ENCODE peak calls at places on chromosomes 3 and 15, in five cellular contexts. One of them, this sample, is unnamed.

GRCh38 chr3:5004319-5005152 is 25.3 kb downstream of the BHLHE40 start:
- DNase-seq in ecto neural progenitor cell: no peak
- DNase-seq in progenitor cell of endocrine pancreas: no peak
- DNase-seq in NCI-H510A treated with DMSO at 0.1 percent for 48 hours: no peak
- DNase-seq in SK-N-MC: no peak
- DNase-seq in this sample: no peak

GRCh38 chr3:134381836-134382442 is 7.7 kb upstream of the AMOTL2 start:
- DNase-seq in NCI-H510A treated with DMSO at 0.1 percent for 48 hours: peak; percentile 80
- DNase-seq in ecto neural progenitor cell: no peak
- DNase-seq in progenitor cell of endocrine pancreas: no peak
- DNase-seq in SK-N-MC: no peak
- DNase-seq in this sample: peak; percentile 95

GRCh38 chr15:35325374-35325941 is 220.5 kb downstream of the DPH6 start:
- DNase-seq in progenitor cell of endocrine pancreas: no peak
- DNase-seq in SK-N-MC: no peak
- DNase-seq in NCI-H510A treated with DMSO at 0.1 percent for 48 hours: no peak
- DNase-seq in ecto neural progenitor cell: no peak
- DNase-seq in this sample: no peak

GRCh38 chr3:3772920-3773319 is 26.3 kb upstream of the LRRN1 start:
- DNase-seq in NCI-H510A treated with DMSO at 0.1 percent for 48 hours: no peak
- DNase-seq in progenitor cell of endocrine pancreas: no peak
- DNase-seq in ecto neural progenitor cell: no peak
- DNase-seq in SK-N-MC: no peak
- DNase-seq in this sample: no peak

GRCh38 chr3:141796436-141797166 is 33.4 kb downstream of the GRK7 start:
- DNase-seq in SK-N-MC: no peak
- DNase-seq in ecto neural progenitor cell: no peak
- DNase-seq in NCI-H510A treated with DMSO at 0.1 percent for 48 hours: no peak
- DNase-seq in progenitor cell of endocrine pancreas: no peak
- DNase-seq in this sample: no peak

GRCh38 chr3:140160553-140160952 is 225.6 kb downstream of the CLSTN2 start:
- DNase-seq in NCI-H510A treated with DMSO at 0.1 percent for 48 hours: no peak
- DNase-seq in ecto neural progenitor cell: no peak
- DNase-seq in SK-N-MC: no peak
- DNase-seq in progenitor cell of endocrine pancreas: no peak
- DNase-seq in this sample: no peak

GRCh38 chr15:99997112-99997651 is 263.9 kb upstream of the LYSMD4 start:
- DNase-seq in NCI-H510A treated with DMSO at 0.1 percent for 48 hours: no peak
- DNase-seq in SK-N-MC: no peak
- DNase-seq in progenitor cell of endocrine pancreas: no peak
- DNase-seq in ecto neural progenitor cell: no peak
- DNase-seq in this sample: no peak

GRCh38 chr3:122646146-122646988 is 34.3 kb upstream of the PARP14 start:
- DNase-seq in progenitor cell of endocrine pancreas: no peak
- DNase-seq in NCI-H510A treated with DMSO at 0.1 percent for 48 hours: no peak
- DNase-seq in SK-N-MC: no peak
- DNase-seq in ecto neural progenitor cell: no peak
- DNase-seq in this sample: no peak

This sample was measured in DMS53.